ENCODE peak calls at places on chromosomes 6 and 20, in ten cellular contexts. One of them, this sample, is unnamed. For H3K9me3 and H3K4me1, the result is how much of the 10 kb centered on the place peaks cover.

GRCh38 chr6:105746130-105746505 is 340.0 kb upstream of the PRDM1 start:
- DNase-seq in fibroblast of lung: no peak
- DNase-seq in tibial artery: no peak
- DNase-seq in mammary epithelial cell: no peak
- DNase-seq in IMR-90: no peak
- DNase-seq in body of pancreas: no peak
- DNase-seq in cardiac muscle cell: no peak
- DNase-seq in HCT116: no peak
- DNase-seq in A549: no peak
- DNase-seq in upper lobe of right lung: no peak
- DNase-seq in this sample: no peak

GRCh38 chr6:32965901-32966300 is 2.5 kb upstream of the BRD2 start:
- DNase-seq in upper lobe of right lung: no peak
- DNase-seq in cardiac muscle cell: no peak
- DNase-seq in body of pancreas: no peak
- DNase-seq in A549: no peak
- DNase-seq in IMR-90: peak
- DNase-seq in fibroblast of lung: no peak
- DNase-seq in mammary epithelial cell: no peak
- DNase-seq in HCT116: no peak
- DNase-seq in tibial artery: no peak
- DNase-seq in this sample: no peak

GRCh38 chr6:157198425-157199279 is 124.7 kb downstream of the TMEM242 start:
- DNase-seq in upper lobe of right lung: peak
- DNase-seq in mammary epithelial cell: peak
- DNase-seq in fibroblast of lung: peak
- DNase-seq in IMR-90: peak
- DNase-seq in A549: no peak
- DNase-seq in cardiac muscle cell: no peak
- DNase-seq in body of pancreas: peak
- DNase-seq in tibial artery: peak
- DNase-seq in HCT116: no peak
- DNase-seq in this sample: peak

GRCh38 chr6:143652840-143653239 is 24.9 kb upstream of the PHACTR2 start:
- DNase-seq in fibroblast of lung: no peak
- DNase-seq in cardiac muscle cell: no peak
- DNase-seq in HCT116: no peak
- DNase-seq in IMR-90: no peak
- DNase-seq in A549: no peak
- DNase-seq in upper lobe of right lung: no peak
- DNase-seq in tibial artery: no peak
- DNase-seq in mammary epithelial cell: no peak
- DNase-seq in body of pancreas: peak
- DNase-seq in this sample: peak

GRCh38 chr20:52306477-52306876 is 114.9 kb upstream of the ZFP64 start:
- DNase-seq in cardiac muscle cell: no peak
- DNase-seq in IMR-90: no peak
- DNase-seq in HCT116: no peak
- DNase-seq in body of pancreas: no peak
- DNase-seq in mammary epithelial cell: no peak
- DNase-seq in A549: no peak
- DNase-seq in tibial artery: no peak
- DNase-seq in upper lobe of right lung: no peak
- DNase-seq in fibroblast of lung: no peak
- DNase-seq in this sample: no peak

GRCh38 chr6:53189554-53189953 is 40.9 kb upstream of the GCM1 start:
- DNase-seq in tibial artery: no peak
- DNase-seq in body of pancreas: no peak
- DNase-seq in fibroblast of lung: no peak
- DNase-seq in IMR-90: peak
- DNase-seq in mammary epithelial cell: no peak
- DNase-seq in HCT116: no peak
- DNase-seq in cardiac muscle cell: no peak
- DNase-seq in upper lobe of right lung: no peak
- DNase-seq in A549: no peak
- DNase-seq in this sample: no peak

GRCh38 chr20:10314198-10314597 is 95.6 kb downstream of the SNAP25 start:
- DNase-seq in fibroblast of lung: peak
- DNase-seq in mammary epithelial cell: no peak
- DNase-seq in body of pancreas: no peak
- DNase-seq in tibial artery: no peak
- DNase-seq in IMR-90: peak
- DNase-seq in A549: no peak
- DNase-seq in HCT116: no peak
- DNase-seq in cardiac muscle cell: peak
- DNase-seq in upper lobe of right lung: no peak
- DNase-seq in this sample: no peak

GRCh38 chr6:34115396-34116314 is 30.2 kb downstream of the GRM4 start:
- DNase-seq in cardiac muscle cell: peak
- DNase-seq in tibial artery: no peak
- DNase-seq in HCT116: no peak
- DNase-seq in mammary epithelial cell: no peak
- DNase-seq in A549: no peak
- DNase-seq in fibroblast of lung: peak
- DNase-seq in IMR-90: peak
- DNase-seq in upper lobe of right lung: no peak
- DNase-seq in body of pancreas: no peak
- DNase-seq in this sample: no peak

GRCh38 chr6:26383624-26384417 is 913 bp downstream of the BTN2A2 start:
- DNase-seq in fibroblast of lung: peak
- DNase-seq in HCT116: no peak
- DNase-seq in mammary epithelial cell: peak
- DNase-seq in body of pancreas: no peak
- DNase-seq in IMR-90: peak
- DNase-seq in A549: peak
- DNase-seq in upper lobe of right lung: no peak
- DNase-seq in tibial artery: no peak
- DNase-seq in cardiac muscle cell: peak
- DNase-seq in this sample: peak

GRCh38 chr20:35604444-35604750 is 11.2 kb upstream of the SPAG4 start:
- DNase-seq in mammary epithelial cell: no peak
- DNase-seq in upper lobe of right lung: peak
- DNase-seq in fibroblast of lung: no peak
- DNase-seq in HCT116: no peak
- DNase-seq in A549: no peak
- DNase-seq in IMR-90: no peak
- DNase-seq in body of pancreas: no peak
- DNase-seq in tibial artery: no peak
- DNase-seq in cardiac muscle cell: peak
- DNase-seq in this sample: peak

GRCh38 chr6:100160913-100161312 is 166.9 kb upstream of the MCHR2 start:
- DNase-seq in upper lobe of right lung: no peak
- DNase-seq in mammary epithelial cell: no peak
- DNase-seq in HCT116: no peak
- DNase-seq in cardiac muscle cell: no peak
- DNase-seq in body of pancreas: no peak
- DNase-seq in IMR-90: no peak
- DNase-seq in A549: no peak
- DNase-seq in fibroblast of lung: no peak
- DNase-seq in tibial artery: no peak
- DNase-seq in this sample: no peak

GRCh38 chr6:103047567-103047966 is 1654.1 kb downstream of the GRIK2 start:
- DNase-seq in tibial artery: no peak
- DNase-seq in body of pancreas: no peak
- DNase-seq in HCT116: no peak
- DNase-seq in mammary epithelial cell: no peak
- DNase-seq in cardiac muscle cell: no peak
- DNase-seq in fibroblast of lung: no peak
- DNase-seq in upper lobe of right lung: no peak
- DNase-seq in A549: no peak
- DNase-seq in IMR-90: no peak
- DNase-seq in this sample: no peak

GRCh38 chr20:33392016-33392415 is 9.3 kb downstream of the CDK5RAP1 start:
- DNase-seq in mammary epithelial cell: no peak
- DNase-seq in body of pancreas: no peak
- DNase-seq in A549: no peak
- DNase-seq in tibial artery: no peak
- DNase-seq in cardiac muscle cell: peak
- DNase-seq in upper lobe of right lung: no peak
- DNase-seq in fibroblast of lung: no peak
- DNase-seq in HCT116: no peak
- DNase-seq in IMR-90: peak
- DNase-seq in this sample: no peak

GRCh38 chr20:33399924-33400323 is 1.4 kb downstream of the CDK5RAP1 start:
- DNase-seq in upper lobe of right lung: peak
- DNase-seq in A549: no peak
- DNase-seq in cardiac muscle cell: no peak
- DNase-seq in HCT116: no peak
- DNase-seq in mammary epithelial cell: no peak
- DNase-seq in tibial artery: no peak
- DNase-seq in body of pancreas: no peak
- DNase-seq in IMR-90: no peak
- DNase-seq in fibroblast of lung: no peak
- DNase-seq in this sample: no peak

GRCh38 chr20:33393609-33394008 is 7.7 kb downstream of the CDK5RAP1 start:
- DNase-seq in IMR-90: peak
- DNase-seq in A549: no peak
- DNase-seq in tibial artery: no peak
- DNase-seq in upper lobe of right lung: no peak
- DNase-seq in cardiac muscle cell: no peak
- DNase-seq in fibroblast of lung: no peak
- DNase-seq in HCT116: no peak
- DNase-seq in mammary epithelial cell: no peak
- DNase-seq in body of pancreas: no peak
- DNase-seq in this sample: no peak

GRCh38 chr20:33394718-33395117 is 6.6 kb downstream of the CDK5RAP1 start:
- DNase-seq in IMR-90: no peak
- DNase-seq in body of pancreas: no peak
- DNase-seq in fibroblast of lung: peak
- DNase-seq in A549: no peak
- DNase-seq in upper lobe of right lung: no peak
- DNase-seq in mammary epithelial cell: no peak
- DNase-seq in tibial artery: no peak
- DNase-seq in cardiac muscle cell: no peak
- DNase-seq in HCT116: no peak
- DNase-seq in this sample: no peak
- TF ChIP-seq CTCF in IMR-90: peak
- TF ChIP-seq CTCF in body of pancreas: no peak
- TF ChIP-seq CTCF in fibroblast of lung: peak
- TF ChIP-seq CTCF in A549: peak
- TF ChIP-seq CTCF in upper lobe of right lung: no peak
- TF ChIP-seq CTCF in mammary epithelial cell: no peak
- TF ChIP-seq CTCF in tibial artery: no peak
- TF ChIP-seq CTCF in cardiac muscle cell: peak
- TF ChIP-seq CTCF in HCT116: peak
- TF ChIP-seq CTCF in this sample: no peak

GRCh38 chr6:364609-365540 is 26.7 kb upstream of the IRF4 start:
- DNase-seq in body of pancreas: no peak
- DNase-seq in tibial artery: no peak
- DNase-seq in upper lobe of right lung: no peak
- DNase-seq in IMR-90: no peak
- DNase-seq in mammary epithelial cell: no peak
- DNase-seq in fibroblast of lung: no peak
- DNase-seq in HCT116: no peak
- DNase-seq in cardiac muscle cell: no peak
- DNase-seq in A549: no peak
- DNase-seq in this sample: no peak

GRCh38 chr6:363909-364308 is 27.6 kb upstream of the IRF4 start:
- DNase-seq in mammary epithelial cell: no peak
- DNase-seq in upper lobe of right lung: no peak
- DNase-seq in A549: peak
- DNase-seq in body of pancreas: no peak
- DNase-seq in HCT116: no peak
- DNase-seq in cardiac muscle cell: no peak
- DNase-seq in IMR-90: no peak
- DNase-seq in fibroblast of lung: no peak
- DNase-seq in tibial artery: no peak
- DNase-seq in this sample: no peak

GRCh38 chr6:362924-363249 is 28.7 kb upstream of the IRF4 start:
- DNase-seq in A549: no peak
- DNase-seq in fibroblast of lung: no peak
- DNase-seq in upper lobe of right lung: no peak
- DNase-seq in mammary epithelial cell: no peak
- DNase-seq in cardiac muscle cell: no peak
- DNase-seq in tibial artery: no peak
- DNase-seq in HCT116: no peak
- DNase-seq in body of pancreas: no peak
- DNase-seq in IMR-90: no peak
- DNase-seq in this sample: no peak

GRCh38 chr6:362231-362923 is 29.2 kb upstream of the IRF4 start:
- DNase-seq in tibial artery: no peak
- DNase-seq in cardiac muscle cell: no peak
- DNase-seq in HCT116: no peak
- DNase-seq in IMR-90: no peak
- DNase-seq in A549: no peak
- DNase-seq in upper lobe of right lung: no peak
- DNase-seq in body of pancreas: no peak
- DNase-seq in fibroblast of lung: no peak
- DNase-seq in mammary epithelial cell: no peak
- DNase-seq in this sample: no peak

DNA sequence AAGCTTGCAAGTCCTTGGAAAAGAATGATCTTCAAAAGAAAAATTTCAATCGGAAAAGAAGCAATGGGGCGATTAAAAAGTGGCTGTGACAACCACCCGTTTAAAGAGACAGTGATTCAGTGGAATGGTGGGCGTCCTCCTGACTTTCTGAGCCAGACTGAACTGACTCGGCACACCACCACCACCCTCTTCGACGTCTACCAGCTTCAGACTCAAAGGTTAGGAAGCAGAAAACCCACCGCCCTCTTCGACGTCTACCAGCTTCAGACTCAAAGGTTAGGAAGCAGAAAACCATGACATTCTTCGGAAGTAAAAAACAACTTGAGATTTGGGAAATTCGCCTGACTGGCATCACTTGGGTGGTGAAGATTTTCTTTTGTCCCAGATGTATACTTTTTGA is 28.3 kb upstream of the IRF4 start:
- DNase-seq in body of pancreas: no peak
- DNase-seq in A549: no peak
- DNase-seq in IMR-90: no peak
- DNase-seq in tibial artery: no peak
- DNase-seq in mammary epithelial cell: no peak
- DNase-seq in fibroblast of lung: no peak
- DNase-seq in HCT116: no peak
- DNase-seq in upper lobe of right lung: no peak
- DNase-seq in cardiac muscle cell: no peak
- DNase-seq in this sample: no peak
- H3K9me3 ChIP-seq in body of pancreas: under half
- H3K9me3 ChIP-seq in A549: under half
- H3K9me3 ChIP-seq in IMR-90: under half
- H3K9me3 ChIP-seq in tibial artery: under half
- H3K9me3 ChIP-seq in mammary epithelial cell: under half
- H3K9me3 ChIP-seq in fibroblast of lung: under half
- H3K9me3 ChIP-seq in HCT116: under half
- H3K9me3 ChIP-seq in upper lobe of right lung: under half
- H3K9me3 ChIP-seq in cardiac muscle cell: under half
- H3K9me3 ChIP-seq in this sample: under half

GRCh38 chr20:8983478-8984345 is 85.2 kb upstream of the PLCB4 start:
- DNase-seq in cardiac muscle cell: no peak
- DNase-seq in tibial artery: no peak
- DNase-seq in mammary epithelial cell: no peak
- DNase-seq in HCT116: no peak
- DNase-seq in upper lobe of right lung: no peak
- DNase-seq in fibroblast of lung: no peak
- DNase-seq in body of pancreas: no peak
- DNase-seq in IMR-90: no peak
- DNase-seq in A549: no peak
- DNase-seq in this sample: no peak
- H3K4me1 ChIP-seq in cardiac muscle cell: under half
- H3K4me1 ChIP-seq in tibial artery: under half
- H3K4me1 ChIP-seq in mammary epithelial cell: under half
- H3K4me1 ChIP-seq in HCT116: under half
- H3K4me1 ChIP-seq in upper lobe of right lung: under half
- H3K4me1 ChIP-seq in fibroblast of lung: under half
- H3K4me1 ChIP-seq in body of pancreas: under half
- H3K4me1 ChIP-seq in IMR-90: under half
- H3K4me1 ChIP-seq in A549: under half
- H3K4me1 ChIP-seq in this sample: under half

GRCh38 chr6:119612176-119612870 is 262.8 kb upstream of the MAN1A1 start:
- DNase-seq in A549: no peak
- DNase-seq in IMR-90: peak
- DNase-seq in upper lobe of right lung: no peak
- DNase-seq in body of pancreas: no peak
- DNase-seq in fibroblast of lung: no peak
- DNase-seq in tibial artery: no peak
- DNase-seq in cardiac muscle cell: no peak
- DNase-seq in HCT116: no peak
- DNase-seq in mammary epithelial cell: no peak
- DNase-seq in this sample: no peak
- TF ChIP-seq CTCF in A549: no peak
- TF ChIP-seq CTCF in IMR-90: no peak
- TF ChIP-seq CTCF in upper lobe of right lung: no peak
- TF ChIP-seq CTCF in body of pancreas: no peak
- TF ChIP-seq CTCF in fibroblast of lung: peak
- TF ChIP-seq CTCF in tibial artery: no peak
- TF ChIP-seq CTCF in cardiac muscle cell: no peak
- TF ChIP-seq CTCF in HCT116: no peak
- TF ChIP-seq CTCF in mammary epithelial cell: no peak
- TF ChIP-seq CTCF in this sample: no peak

This sample was measured in transverse colon.